ENCODE peak calls at places on chromosomes 5 and 9, in six cellular contexts. L is SK-N-SH, S is GM12892, Q is H1, V is HepG2, J is K562. C is an unnamed sample.
A peak's percentile ranks its signal among the peaks of the same experiment; 100 is the strongest.

GRCh38 chr9:105206821-105207699 is 37.4 kb upstream of the SLC44A1 start:
- DNase-seq in L (no peak), S (no peak), Q (no peak), V (no peak), J (no peak), C (no peak)

GRCh38 chr5:154923441-154924430 is 14.3 kb downstream of the GEMIN5 start:
- DNase-seq in L (no peak), S (no peak), Q (no peak), V (no peak), J (no peak), C (no peak)

GRCh38 chr5:122009436-122009835 is 47.7 kb downstream of the SRFBP1 start:
- DNase-seq in L (no peak), S (no peak), Q (no peak), V (no peak), J (no peak), C (no peak)

GRCh38 chr9:34638138-34638445 is 505 bp upstream of the SIGMAR1 start:
- DNase-seq in L (no peak), S (no peak), Q (no peak), V (no peak), J (no peak), C (no peak)

GRCh38 chr5:132228241-132229035 is 785 bp upstream of the P4HA2 start:
- DNase-seq in L (no peak), S (no peak), Q (peak; percentile 49), V (no peak), J (no peak), C (no peak)

GRCh38 chr9:8738953-8739352 is 939.4 kb upstream of the DMAC1 start:
- DNase-seq in L (no peak), S (no peak), Q (no peak), V (no peak), J (no peak), C (no peak)

GRCh38 chr5:168908207-168908606 is 329.0 kb upstream of the PANK3 start:
- DNase-seq in L (no peak), S (no peak), Q (no peak), V (no peak), J (no peak), C (no peak)

GRCh38 chr5:66134407-66134843 is 9.7 kb upstream of the SREK1 start:
- DNase-seq in L (no peak), S (no peak), Q (no peak), V (no peak), J (no peak), C (no peak)

GRCh38 chr9:133035669-133036068 is 4.9 kb downstream of the GTF3C5 start:
- DNase-seq in L (no peak), S (no peak), Q (no peak), V (no peak), J (no peak), C (no peak)

GRCh38 chr5:17123010-17123409 is 94.4 kb upstream of the BASP1 start:
- DNase-seq in L (no peak), S (no peak), Q (no peak), V (no peak), J (no peak), C (no peak)

GRCh38 chr5:457195-457961 is 14.4 kb downstream of the EXOC3 start:
- DNase-seq in L (no peak), S (no peak), Q (no peak), V (no peak), J (no peak), C (no peak)

GRCh38 chr5:460413-460700 is 17.4 kb downstream of the EXOC3 start:
- DNase-seq in L (no peak), S (no peak), Q (no peak), V (no peak), J (no peak), C (no peak)

GRCh38 chr5:456351-457194 is 13.6 kb downstream of the EXOC3 start:
- DNase-seq in L (no peak), S (no peak), Q (no peak), V (no peak), J (no peak), C (no peak)

GRCh38 chr5:459562-460412 is 16.8 kb downstream of the EXOC3 start:
- DNase-seq in L (no peak), S (no peak), Q (no peak), V (no peak), J (no peak), C (no peak)

DNA sequence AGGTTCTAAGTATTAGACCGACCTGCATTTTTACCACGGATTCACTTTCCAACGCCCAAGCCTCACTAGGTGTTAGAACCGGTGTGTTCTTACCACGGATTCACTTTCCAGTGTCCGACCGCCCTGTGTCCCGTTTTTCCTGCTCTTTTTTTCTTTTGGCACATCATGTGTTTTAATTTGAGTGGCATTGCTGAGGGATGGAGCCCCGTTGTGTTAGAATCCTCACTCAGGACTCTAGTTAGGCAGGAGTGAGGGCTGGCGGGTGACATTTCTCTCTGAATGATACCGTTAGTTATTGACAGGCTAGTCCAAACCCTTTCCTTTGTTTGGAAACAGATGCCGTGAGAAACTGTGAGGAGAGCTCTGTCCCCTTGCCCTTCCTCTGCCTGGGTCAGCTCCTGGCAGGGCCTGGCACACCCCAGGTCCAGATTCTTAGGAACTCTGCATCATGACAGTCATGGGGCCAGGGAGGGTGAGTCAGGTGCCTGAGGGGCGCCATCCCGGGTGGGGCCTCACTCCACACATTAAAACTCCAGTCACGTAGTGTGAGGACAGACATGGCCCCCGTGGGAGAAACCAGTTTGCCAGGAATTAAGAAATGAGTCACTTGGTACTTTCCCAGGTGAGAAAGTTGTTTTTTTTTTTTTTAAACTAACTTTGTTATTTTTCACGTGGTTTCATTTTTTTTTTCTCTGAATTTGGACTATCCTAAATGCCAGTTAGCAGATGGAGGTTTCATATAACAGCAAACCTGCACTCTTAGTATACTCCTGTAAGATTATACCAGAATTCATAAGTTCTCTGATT is 15.8 kb downstream of the EXOC3 start:
- DNase-seq in L (no peak), S (no peak), Q (no peak), V (no peak), J (no peak), C (no peak)
- TF ChIP-seq TAF1 in L (no peak), S (no peak), Q (no peak), V (no peak), J (no peak), C (no peak)

GRCh38 chr9:136254381-136255165 is 9.0 kb upstream of the QSOX2 start:
- DNase-seq in L (no peak), S (no peak), Q (no peak), V (no peak), J (no peak), C (no peak)

GRCh38 chr9:136253246-136254130 is 7.9 kb upstream of the QSOX2 start:
- DNase-seq in L (no peak), S (no peak), Q (no peak), V (no peak), J (no peak), C (no peak)

GRCh38 chr9:136255896-136256890 is 10.6 kb upstream of the QSOX2 start:
- DNase-seq in L (no peak), S (no peak), Q (no peak), V (no peak), J (peak; percentile 57), C (no peak)

GRCh38 chr9:136252846-136253245 is 7.2 kb upstream of the QSOX2 start:
- DNase-seq in L (no peak), S (no peak), Q (no peak), V (no peak), J (no peak), C (no peak)

GRCh38 chr9:136255166-136255538 is 9.5 kb upstream of the QSOX2 start:
- DNase-seq in L (no peak), S (no peak), Q (no peak), V (peak; percentile 27), J (peak; percentile 59), C (no peak)
- TF ChIP-seq TAF1 in L (no peak), S (no peak), Q (no peak), V (no peak), J (no peak), C (no peak)

DNA sequence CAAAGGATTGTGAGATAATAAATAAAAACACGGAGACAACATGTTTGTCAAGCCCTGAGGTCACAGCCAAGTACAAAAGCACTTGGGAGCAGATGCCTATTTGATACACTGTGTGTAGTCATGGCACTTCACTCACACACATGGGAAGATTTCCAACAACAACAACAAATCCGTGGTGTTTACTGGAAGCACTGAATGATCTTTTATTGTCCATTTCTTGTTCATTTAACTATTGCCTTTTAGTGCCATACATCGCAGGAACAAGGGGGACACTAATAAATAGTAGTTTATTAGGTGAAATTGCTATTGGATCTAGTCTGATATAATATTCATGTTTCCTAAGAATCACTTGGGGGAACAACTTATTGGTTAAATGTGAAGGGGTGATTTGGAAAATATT is 20.4 kb upstream of the GDNF start:
- DNase-seq in L (no peak), S (no peak), Q (no peak), V (no peak), J (no peak), C (no peak)
- TF ChIP-seq TAF1 in L (no peak), S (no peak), Q (no peak), V (no peak), J (no peak), C (no peak)

DNA sequence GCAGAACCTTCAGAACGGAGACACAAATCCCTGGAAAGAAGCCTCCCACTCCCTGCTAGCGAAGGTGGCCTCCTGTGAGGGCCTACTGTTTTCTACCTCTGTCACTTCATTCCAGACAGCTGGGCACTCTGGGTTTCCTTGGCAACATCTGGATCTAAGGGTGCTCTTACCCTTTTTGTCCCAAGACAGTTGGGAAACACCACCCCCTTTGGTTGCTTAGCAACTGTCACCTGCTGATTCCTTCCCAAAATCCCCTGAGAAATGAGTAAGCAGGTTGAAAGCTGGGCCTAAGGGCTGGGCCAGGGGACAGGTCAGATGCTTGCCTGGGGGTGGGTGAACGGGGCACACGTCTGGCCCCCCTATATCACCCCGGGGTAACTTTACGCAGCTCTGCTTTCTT is 29.4 kb downstream of the NANS start:
- DNase-seq in L (no peak), S (no peak), Q (peak; percentile 73), V (no peak), J (peak; percentile 23), C (no peak)
- TF ChIP-seq TAF1 in L (no peak), S (no peak), Q (no peak), V (no peak), J (no peak), C (no peak)

GRCh38 chr5:110386782-110387181 is 339.7 kb downstream of the TMEM232 start:
- DNase-seq in L (no peak), S (no peak), Q (no peak), V (peak; percentile 14), J (no peak), C (no peak)
- TF ChIP-seq TAF1 in L (no peak), S (no peak), Q (no peak), V (no peak), J (no peak), C (no peak)

GRCh38 chr9:893843-894420 is 52.4 kb downstream of the DMRT1 start:
- DNase-seq in L (peak; percentile 56), S (peak; percentile 61), Q (peak; percentile 66), V (peak; percentile 56), J (peak; percentile 48), C (peak; percentile 62)

GRCh38 chr9:903886-904285 is 62.4 kb downstream of the DMRT1 start:
- DNase-seq in L (no peak), S (no peak), Q (no peak), V (no peak), J (no peak), C (no peak)

GRCh38 chr9:899440-900184 is 58.1 kb downstream of the DMRT1 start:
- DNase-seq in L (no peak), S (no peak), Q (no peak), V (no peak), J (no peak), C (peak; percentile 12)
- TF ChIP-seq TAF1 in L (no peak), S (no peak), Q (no peak), V (no peak), J (no peak), C (no peak)